ENCODE peak calls at places on chromosomes 6 and 20, in seven cellular contexts. K is trophoblast cell, C is mesendoderm, R is H9, Y is IMR-90, M is H1, F is mesenchymal stem cell. I is an unnamed sample.

GRCh38 chr6:40536442-40536841 is 50.7 kb downstream of the LRFN2 start:
- DNase-seq in K (no peak), C (peak; percentile 85), R (peak; percentile 81), Y (no peak), M (peak; percentile 38), F (peak; percentile 7), I (no peak)

GRCh38 chr20:43755851-43756250 is 29.0 kb upstream of the GTSF1L start:
- DNase-seq in K (no peak), C (no peak), R (no peak), Y (peak; percentile 74), M (no peak), F (peak; percentile 59), I (no peak)

GRCh38 chr20:45290677-45291355 is 15.8 kb upstream of the RBPJL start:
- DNase-seq in K (peak; percentile 63), C (peak; percentile 89), R (peak; percentile 87), Y (peak; percentile 66), M (peak; percentile 65), F (peak; percentile 78), I (peak; percentile 85)

GRCh38 chr20:10970109-10970508 is 296.3 kb upstream of the JAG1 start:
- DNase-seq in K (no peak), C (no peak), R (no peak), Y (peak; percentile 67), M (no peak), F (peak; percentile 32), I (no peak)

GRCh38 chr6:138419766-138420165 is 15.7 kb downstream of the HEBP2 start:
- DNase-seq in K (no peak), C (no peak), R (no peak), Y (no peak), M (no peak), F (no peak), I (no peak)

GRCh38 chr20:50337521-50338466 is 147.2 kb downstream of the CEBPB start:
- DNase-seq in K (no peak), C (no peak), R (no peak), Y (no peak), M (no peak), F (no peak), I (no peak)

GRCh38 chr6:165159459-165159858 is 149.9 kb downstream of the C6orf118 start:
- DNase-seq in K (no peak), C (no peak), R (no peak), Y (no peak), M (no peak), F (no peak), I (no peak)

GRCh38 chr6:16623029-16623653 is 138.1 kb downstream of the ATXN1 start:
- DNase-seq in K (no peak), C (no peak), R (no peak), Y (peak; percentile 60), M (no peak), F (peak; percentile 11), I (no peak)

GRCh38 chr20:42441196-42441861 is 748.4 kb downstream of the PTPRT start:
- DNase-seq in K (no peak), C (no peak), R (no peak), Y (no peak), M (no peak), F (no peak), I (no peak)

GRCh38 chr6:83849127-83849526 is 4.0 kb upstream of the RIPPLY2 start:
- DNase-seq in K (no peak), C (no peak), R (no peak), Y (no peak), M (no peak), F (no peak), I (no peak)

GRCh38 chr6:83847179-83847578 is 6.0 kb upstream of the RIPPLY2 start:
- DNase-seq in K (no peak), C (no peak), R (no peak), Y (no peak), M (no peak), F (no peak), I (no peak)

GRCh38 chr6:83844170-83844569 is 9.0 kb upstream of the RIPPLY2 start:
- DNase-seq in K (no peak), C (no peak), R (no peak), Y (no peak), M (no peak), F (no peak), I (no peak)

GRCh38 chr6:83849610-83850009 is 3.5 kb upstream of the RIPPLY2 start:
- DNase-seq in K (no peak), C (no peak), R (no peak), Y (no peak), M (no peak), F (no peak), I (no peak)

DNA sequence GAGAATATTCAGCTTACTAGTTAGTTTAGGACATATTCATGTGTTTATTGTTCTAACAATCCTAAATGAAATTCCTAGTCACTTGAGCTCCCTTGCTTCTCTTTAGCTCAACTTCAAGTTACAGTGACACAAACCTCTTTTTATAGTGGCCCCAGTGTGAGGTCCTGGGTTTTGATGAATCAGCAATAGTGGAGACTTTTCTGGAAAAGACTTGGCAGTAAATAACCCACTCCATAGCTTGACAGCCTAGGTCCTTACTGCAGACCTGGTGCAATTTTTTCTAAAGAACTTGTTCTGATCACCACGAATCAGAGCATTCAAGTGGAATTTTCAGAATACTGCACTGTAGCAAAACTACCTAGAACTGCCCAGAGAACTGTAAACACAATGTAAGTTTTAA is 6.9 kb upstream of the RIPPLY2 start:
- DNase-seq in K (no peak), C (no peak), R (no peak), Y (no peak), M (no peak), F (no peak), I (no peak)
- H2BK120ac ChIP-seq in K (no peak overlapping the region), C (no peak overlapping the region), R (no peak overlapping the region), Y (no peak overlapping the region), M (no peak overlapping the region), F (no peak overlapping the region), I (no peak overlapping the region)

GRCh38 chr6:11397622-11398450 is 139.7 kb upstream of the TMEM170B start:
- DNase-seq in K (no peak), C (no peak), R (no peak), Y (no peak), M (no peak), F (no peak), I (no peak)

GRCh38 chr6:11392778-11393507 is 144.6 kb upstream of the TMEM170B start:
- DNase-seq in K (peak; percentile 88), C (peak; percentile 85), R (no peak), Y (no peak), M (no peak), F (no peak), I (no peak)

GRCh38 chr6:11396860-11397259 is 140.7 kb upstream of the TMEM170B start:
- DNase-seq in K (no peak), C (no peak), R (no peak), Y (no peak), M (no peak), F (no peak), I (no peak)

GRCh38 chr6:11391934-11392777 is 145.4 kb upstream of the TMEM170B start:
- DNase-seq in K (no peak), C (no peak), R (no peak), Y (no peak), M (no peak), F (no peak), I (no peak)

GRCh38 chr6:11393713-11394627 is 143.6 kb upstream of the TMEM170B start:
- DNase-seq in K (no peak), C (no peak), R (no peak), Y (peak; percentile 3), M (no peak), F (peak; percentile 35), I (no peak)
- H3K4me2 ChIP-seq in K (no peak overlapping the region), C (no peak overlapping the region), R (no peak overlapping the region), Y (no peak overlapping the region), M (no peak overlapping the region), F (peak overlapping the region; percentile 63), I (no peak overlapping the region)

GRCh38 chr6:41929918-41930317 is 8.6 kb downstream of the BYSL start:
- DNase-seq in K (no peak), C (no peak), R (no peak), Y (no peak), M (no peak), F (no peak), I (no peak)
- H2BK120ac ChIP-seq in K (no peak overlapping the region), C (no peak overlapping the region), R (no peak overlapping the region), Y (no peak overlapping the region), M (no peak overlapping the region), F (no peak overlapping the region), I (no peak overlapping the region)

GRCh38 chr6:48512396-48512795 is 401.4 kb upstream of the PTCHD4 start:
- DNase-seq in K (no peak), C (no peak), R (no peak), Y (no peak), M (no peak), F (no peak), I (no peak)
- H3K4me2 ChIP-seq in K (no peak overlapping the region), C (no peak overlapping the region), R (no peak overlapping the region), Y (no peak overlapping the region), M (no peak overlapping the region), F (no peak overlapping the region), I (no peak overlapping the region)

DNA sequence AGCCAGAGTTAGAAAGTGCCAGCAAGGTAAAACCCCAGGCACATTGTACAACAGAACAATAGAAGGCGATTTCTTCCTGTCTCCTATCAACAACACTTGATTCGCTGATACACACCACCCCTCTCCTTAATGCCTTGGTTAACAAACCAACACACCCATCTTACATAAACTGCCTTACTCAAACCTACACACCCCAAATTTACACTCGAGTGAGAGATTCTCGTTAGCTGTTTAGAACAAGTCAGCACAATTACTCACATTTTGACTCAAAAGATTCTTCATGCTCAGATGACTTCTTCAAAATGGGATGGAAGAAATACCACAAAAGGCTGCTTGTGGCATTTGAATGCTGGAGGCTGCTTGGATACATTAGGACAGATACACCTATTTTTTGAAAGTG is 80.0 kb upstream of the FOXQ1 start:
- DNase-seq in K (no peak), C (no peak), R (no peak), Y (no peak), M (no peak), F (no peak), I (no peak)
- H2BK120ac ChIP-seq in K (no peak overlapping the region), C (no peak overlapping the region), R (no peak overlapping the region), Y (no peak overlapping the region), M (no peak overlapping the region), F (no peak overlapping the region), I (no peak overlapping the region)

GRCh38 chr20:18496042-18496441 is 983 bp downstream of the RBBP9 start:
- DNase-seq in K (no peak), C (no peak), R (no peak), Y (no peak), M (no peak), F (peak; percentile 1), I (no peak)

GRCh38 chr20:18496740-18497592 is at the start of gene RBBP9:
- DNase-seq in K (peak; percentile 72), C (peak; percentile 92), R (peak; percentile 90), Y (peak; percentile 73), M (peak; percentile 71), F (peak; percentile 81), I (peak; percentile 82)

DNA sequence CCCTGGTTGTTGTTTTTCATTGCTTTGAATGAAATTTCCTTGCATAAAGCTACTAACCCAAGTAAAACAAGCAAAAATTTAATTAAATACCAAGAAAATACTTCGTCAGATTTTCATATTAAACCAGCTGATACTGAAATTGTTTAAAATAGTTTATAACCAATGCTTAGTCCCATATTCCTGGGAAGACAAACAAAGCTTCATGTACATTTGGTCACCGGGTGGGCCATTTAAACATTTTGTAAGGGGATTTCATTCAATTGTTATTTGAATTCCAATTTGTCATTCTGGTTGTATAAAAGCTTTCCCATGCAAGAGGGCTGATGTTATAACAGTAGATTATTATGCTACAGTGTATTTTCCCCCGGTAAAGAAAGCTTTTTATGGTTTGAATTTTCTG is 578 bp upstream of the RBBP9 start:
- DNase-seq in K (no peak), C (no peak), R (no peak), Y (no peak), M (no peak), F (no peak), I (no peak)
- H3K4me2 ChIP-seq in K (no peak overlapping the region), C (no peak overlapping the region), R (no peak overlapping the region), Y (no peak overlapping the region), M (peak overlapping the region; percentile 50), F (no peak overlapping the region), I (no peak overlapping the region)

I was measured in neuronal stem cell.